ENCODE peak calls at places on chromosomes 3 and 15, in nine cellular contexts. F is MM.1S; Z is body of pancreas; L is CD8-positive, alpha-beta T cell; D is heart left ventricle; K is tibial nerve; M is right atrium auricular region; J is PC-3; Y is esophagus muscularis mucosa. A is an unnamed sample. For H3K9me3, the result is how much of the 10 kb centered on the place peaks cover.

GRCh38 chr3:12891985-12892839 is 50.8 kb upstream of the RPL32 start:
- DNase-seq in F (peak), Z (peak), L (no peak), D (peak), K (no peak), M (no peak), J (peak), Y (no peak), A (peak)

GRCh38 chr3:15899438-15899837 is 101.7 kb upstream of the ANKRD28 start:
- DNase-seq in F (no peak), Z (no peak), L (no peak), D (no peak), K (no peak), M (no peak), J (peak), Y (peak), A (no peak)

GRCh38 chr15:92524161-92524560 is 130.5 kb downstream of the ST8SIA2 start:
- DNase-seq in F (no peak), Z (no peak), L (no peak), D (no peak), K (no peak), M (no peak), J (peak), Y (no peak), A (no peak)

GRCh38 chr3:51997935-51998596 is 2.4 kb upstream of the RPL29 start:
- DNase-seq in F (no peak), Z (no peak), L (no peak), D (no peak), K (no peak), M (no peak), J (peak), Y (no peak), A (no peak)

GRCh38 chr3:15860014-15860934 is 62.5 kb upstream of the ANKRD28 start:
- DNase-seq in F (peak), Z (peak), L (no peak), D (peak), K (no peak), M (no peak), J (peak), Y (no peak), A (peak)

GRCh38 chr15:60799885-60800728 is 321.2 kb upstream of the ICE2 start:
- DNase-seq in F (no peak), Z (no peak), L (no peak), D (no peak), K (no peak), M (no peak), J (no peak), Y (no peak), A (no peak)

GRCh38 chr3:52983336-52983807 is 62.5 kb downstream of the SFMBT1 start:
- DNase-seq in F (peak), Z (peak), L (peak), D (no peak), K (no peak), M (no peak), J (no peak), Y (no peak), A (no peak)

GRCh38 chr15:28208583-28208982 is 109.5 kb upstream of the OCA2 start:
- DNase-seq in F (no peak), Z (no peak), L (no peak), D (peak), K (no peak), M (no peak), J (no peak), Y (no peak), A (no peak)

GRCh38 chr15:44149224-44149623 is 45.8 kb downstream of the FRMD5 start:
- DNase-seq in F (no peak), Z (no peak), L (no peak), D (no peak), K (no peak), M (no peak), J (no peak), Y (no peak), A (no peak)

GRCh38 chr3:52246264-52246620 is 683 bp downstream of the PPM1M start:
- DNase-seq in F (no peak), Z (no peak), L (no peak), D (no peak), K (no peak), M (no peak), J (no peak), Y (no peak), A (no peak)

GRCh38 chr3:23161896-23162570 is 41.1 kb upstream of the UBE2E2 start:
- DNase-seq in F (peak), Z (no peak), L (no peak), D (no peak), K (no peak), M (no peak), J (peak), Y (no peak), A (no peak)

GRCh38 chr3:119675188-119675874 is 1.9 kb downstream of the COX17 start:
- DNase-seq in F (no peak), Z (no peak), L (no peak), D (no peak), K (no peak), M (no peak), J (no peak), Y (no peak), A (no peak)

GRCh38 chr15:56820333-56820732 is 87.0 kb upstream of the ZNF280D start:
- DNase-seq in F (no peak), Z (no peak), L (no peak), D (no peak), K (no peak), M (no peak), J (no peak), Y (no peak), A (no peak)

GRCh38 chr3:158737987-158738615 is 5.8 kb upstream of the RARRES1 start:
- DNase-seq in F (no peak), Z (no peak), L (no peak), D (no peak), K (no peak), M (no peak), J (no peak), Y (no peak), A (no peak)

GRCh38 chr3:194247350-194247740 is 103.8 kb downstream of the CPN2 start:
- DNase-seq in F (no peak), Z (no peak), L (no peak), D (no peak), K (no peak), M (no peak), J (no peak), Y (no peak), A (no peak)

GRCh38 chr15:58224068-58224467 is 85.9 kb downstream of the AQP9 start:
- DNase-seq in F (no peak), Z (no peak), L (no peak), D (peak), K (no peak), M (no peak), J (no peak), Y (no peak), A (no peak)

GRCh38 chr15:77742127-77742526 is 109.4 kb upstream of the LINGO1 start:
- DNase-seq in F (no peak), Z (no peak), L (no peak), D (no peak), K (no peak), M (no peak), J (no peak), Y (no peak), A (no peak)

GRCh38 chr15:57440799-57441198 is 64.5 kb downstream of the CGNL1 start:
- DNase-seq in F (peak), Z (no peak), L (no peak), D (no peak), K (no peak), M (no peak), J (no peak), Y (no peak), A (no peak)

GRCh38 chr15:93243573-93243972 is 154.6 kb upstream of the RGMA start:
- DNase-seq in F (no peak), Z (no peak), L (no peak), D (no peak), K (no peak), M (no peak), J (no peak), Y (peak), A (no peak)

GRCh38 chr15:25189551-25189950 is 234.8 kb downstream of the SNRPN start:
- DNase-seq in F (no peak), Z (no peak), L (no peak), D (no peak), K (no peak), M (no peak), J (no peak), Y (no peak), A (no peak)

GRCh38 chr15:25186906-25187645 is 232.3 kb downstream of the SNRPN start:
- DNase-seq in F (no peak), Z (no peak), L (no peak), D (peak), K (no peak), M (no peak), J (no peak), Y (no peak), A (peak)

GRCh38 chr15:25188051-25188450 is 233.3 kb downstream of the SNRPN start:
- DNase-seq in F (no peak), Z (no peak), L (no peak), D (no peak), K (no peak), M (no peak), J (no peak), Y (no peak), A (no peak)

GRCh38 chr15:25186411-25186810 is 231.6 kb downstream of the SNRPN start:
- DNase-seq in F (no peak), Z (no peak), L (no peak), D (peak), K (no peak), M (no peak), J (no peak), Y (no peak), A (peak)

GRCh38 chr15:25188551-25189101 is 233.8 kb downstream of the SNRPN start:
- DNase-seq in F (no peak), Z (no peak), L (no peak), D (no peak), K (no peak), M (no peak), J (no peak), Y (no peak), A (no peak)
- H3K9me3 ChIP-seq in F (under half), Z (under half), L (under half), D (under half), K (under half), M (under half), J (under half), Y (under half), A (under half)

GRCh38 chr3:177770821-177771220 is 573.5 kb upstream of the TBL1XR1 start:
- DNase-seq in F (no peak), Z (no peak), L (no peak), D (no peak), K (no peak), M (no peak), J (peak), Y (no peak), A (no peak)
- H3K27ac ChIP-seq in F (no peak), Z (no peak), L (no peak), D (peak), K (no peak), M (peak), J (peak), Y (peak), A (no peak)

GRCh38 chr3:129600348-129600747 is 6.1 kb downstream of the PLXND1 start:
- DNase-seq in F (no peak), Z (no peak), L (no peak), D (no peak), K (no peak), M (no peak), J (no peak), Y (no peak), A (no peak)

GRCh38 chr3:129603561-129603942 is 2.9 kb downstream of the PLXND1 start:
- DNase-seq in F (no peak), Z (no peak), L (no peak), D (peak), K (no peak), M (no peak), J (no peak), Y (no peak), A (no peak)

GRCh38 chr3:129602730-129603560 is 3.5 kb downstream of the PLXND1 start:
- DNase-seq in F (no peak), Z (peak), L (no peak), D (peak), K (peak), M (peak), J (peak), Y (no peak), A (peak)

GRCh38 chr3:129602309-129602708 is 4.2 kb downstream of the PLXND1 start:
- DNase-seq in F (no peak), Z (no peak), L (no peak), D (peak), K (no peak), M (no peak), J (no peak), Y (no peak), A (no peak)

GRCh38 chr3:129601713-129602112 is 4.8 kb downstream of the PLXND1 start:
- DNase-seq in F (no peak), Z (no peak), L (no peak), D (peak), K (no peak), M (no peak), J (no peak), Y (no peak), A (no peak)
- H3K4me3 ChIP-seq in F (no peak), Z (no peak), L (no peak), D (peak), K (no peak), M (no peak), J (no peak), Y (peak), A (peak)

GRCh38 chr15:46723308-46723707 is 994.0 kb upstream of the SEMA6D start:
- DNase-seq in F (no peak), Z (no peak), L (no peak), D (no peak), K (no peak), M (no peak), J (no peak), Y (no peak), A (no peak)
- H3K9me3 ChIP-seq in F (under half), Z (under half), L (under half), D (under half), K (under half), M (under half), J (under half), Y (under half), A (under half)

GRCh38 chr3:57160731-57161086 is 4.4 kb downstream of the IL17RD start:
- DNase-seq in F (no peak), Z (no peak), L (no peak), D (no peak), K (no peak), M (no peak), J (no peak), Y (no peak), A (no peak)
- H3K27ac ChIP-seq in F (no peak), Z (no peak), L (no peak), D (peak), K (no peak), M (peak), J (no peak), Y (peak), A (no peak)

A was measured in lower lobe of right lung.